ENCODE peak calls at places on chromosomes 4 and X, in eight cellular contexts. T is heart left ventricle, C is natural killer cell, E is progenitor cell of endocrine pancreas, O is AG09319, A is colonic mucosa, R is astrocyte of the spinal cord, F is GM20000. W is an unnamed sample.

GRCh38 chr4:129327637-129328036 is 231.7 kb downstream of the C4orf33 start:
- DNase-seq in R (no peak), C (no peak), O (no peak), T (no peak), F (no peak), E (no peak), A (no peak), W (no peak)

GRCh38 chr4:145552181-145552822 is 66.9 kb upstream of the MMAA start:
- DNase-seq in R (no peak), F (peak), O (no peak), T (no peak), E (no peak), A (no peak), C (no peak), W (no peak)

GRCh38 chrX:111504941-111505340 is 6.5 kb upstream of the SERTM2 start:
- DNase-seq in C (no peak), O (no peak), E (no peak), R (no peak), A (no peak), T (peak), F (no peak), W (no peak)

GRCh38 chr4:154507170-154507569 is 15.6 kb upstream of the DCHS2 start:
- DNase-seq in A (no peak), C (no peak), T (no peak), F (no peak), O (no peak), R (no peak), E (no peak), W (no peak)

GRCh38 chrX:11952176-11952720 is 186.0 kb upstream of the FRMPD4 start:
- DNase-seq in F (no peak), T (peak), E (no peak), C (no peak), O (no peak), A (no peak), R (peak), W (no peak)

GRCh38 chr4:16577177-16577576 is 321.3 kb downstream of the LDB2 start:
- DNase-seq in T (no peak), F (no peak), O (no peak), A (no peak), E (no peak), C (no peak), R (no peak), W (no peak)

GRCh38 chr4:59979061-59979460 is 1221.1 kb upstream of the ADGRL3 start:
- DNase-seq in E (no peak), T (no peak), O (no peak), A (no peak), R (no peak), F (no peak), C (no peak), W (no peak)

GRCh38 chr4:185399466-185399865 is 2.8 kb downstream of the ANKRD37 start:
- DNase-seq in E (no peak), T (no peak), F (no peak), O (no peak), R (no peak), C (no peak), A (peak), W (no peak)

GRCh38 chr4:85928775-85929585 is 430.9 kb downstream of the MAPK10 start:
- DNase-seq in R (peak), E (no peak), A (peak), C (no peak), O (no peak), T (no peak), F (no peak), W (peak)

GRCh38 chr4:151294833-151295496 is 18.0 kb downstream of the PRSS48 start:
- DNase-seq in C (no peak), T (no peak), F (no peak), R (no peak), O (no peak), E (no peak), A (peak), W (no peak)

GRCh38 chr4:146643812-146644401 is 5.2 kb downstream of the POU4F2 start:
- DNase-seq in F (peak), T (no peak), C (no peak), A (no peak), R (peak), O (no peak), E (no peak), W (peak)

GRCh38 chrX:65706041-65706828 is 38.8 kb downstream of the MSN start:
- DNase-seq in O (no peak), C (peak), T (peak), R (peak), A (no peak), F (peak), E (no peak), W (peak)

GRCh38 chr4:107901213-107901934 is 30.0 kb upstream of the CYP2U1 start:
- DNase-seq in F (no peak), O (no peak), C (no peak), T (no peak), R (no peak), A (no peak), E (no peak), W (no peak)
- TF ChIP-seq CTCF in F (no peak), O (no peak), C (no peak), T (no peak), R (no peak), A (no peak), E (no peak), W (no peak)

GRCh38 chr4:23932935-23933334 is 43.1 kb upstream of the PPARGC1A start:
- DNase-seq in A (no peak), F (no peak), C (no peak), R (peak), T (no peak), E (no peak), O (no peak), W (no peak)
- TF ChIP-seq CTCF in A (no peak), F (no peak), C (no peak), R (peak), T (no peak), E (no peak), O (peak), W (peak)

DNA sequence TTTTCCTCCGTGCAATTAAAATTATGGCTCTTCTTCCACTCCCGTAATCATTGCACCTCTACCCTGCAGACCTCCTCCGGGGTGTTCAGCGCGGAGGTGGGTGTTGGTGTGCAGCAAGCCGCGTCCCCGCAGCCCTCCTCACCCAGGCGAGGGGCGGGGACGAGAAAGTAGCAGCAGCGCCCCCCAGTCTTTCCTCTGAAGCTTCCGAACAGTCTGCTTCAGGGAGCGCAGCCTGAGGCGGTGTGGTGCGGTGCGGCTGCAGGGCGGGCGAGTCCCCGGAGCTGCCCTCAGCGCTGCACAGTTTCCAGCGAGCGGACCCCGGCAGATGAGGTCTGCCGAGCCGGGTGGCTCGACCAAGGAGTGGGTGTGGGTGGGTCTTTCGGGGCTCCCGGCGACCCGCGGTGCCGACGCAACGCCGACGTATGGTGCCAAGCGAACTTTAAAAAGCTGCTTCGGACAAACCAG is at the start of gene FRAS1:
- DNase-seq in C (no peak), F (peak), R (peak), O (no peak), A (peak), E (peak), T (peak), W (peak)
- TF ChIP-seq CTCF in C (no peak), F (no peak), R (peak), O (no peak), A (no peak), E (peak), T (no peak), W (peak)

GRCh38 chr4:108155373-108155772 is 13.4 kb downstream of the LEF1 start:
- DNase-seq in O (no peak), R (peak), F (no peak), E (no peak), A (no peak), C (no peak), T (no peak), W (no peak)
- TF ChIP-seq CTCF in O (no peak), R (peak), F (no peak), E (no peak), A (no peak), C (no peak), T (no peak), W (no peak)

GRCh38 chrX:55522577-55523254 is 33.1 kb upstream of the USP51 start:
- DNase-seq in F (no peak), R (no peak), C (no peak), T (peak), A (no peak), O (no peak), E (no peak), W (no peak)

GRCh38 chrX:55521687-55522086 is 32.0 kb upstream of the USP51 start:
- DNase-seq in T (peak), O (no peak), R (no peak), A (no peak), C (no peak), F (no peak), E (no peak), W (no peak)

GRCh38 chrX:55524487-55524886 is 34.8 kb upstream of the USP51 start:
- DNase-seq in F (no peak), A (no peak), O (no peak), R (no peak), E (no peak), C (no peak), T (no peak), W (no peak)
- TF ChIP-seq CTCF in F (no peak), A (no peak), O (no peak), R (no peak), E (peak), C (no peak), T (no peak), W (no peak)

GRCh38 chrX:48854898-48855297 is 19.5 kb upstream of the PCSK1N start:
- DNase-seq in R (no peak), A (no peak), E (no peak), T (no peak), O (no peak), F (no peak), C (no peak), W (no peak)
- TF ChIP-seq CTCF in R (peak), A (no peak), E (peak), T (no peak), O (peak), F (no peak), C (no peak), W (peak)

GRCh38 chr4:162503868-162504267 is 340.1 kb upstream of the FSTL5 start:
- DNase-seq in C (no peak), E (no peak), F (no peak), A (no peak), O (no peak), R (no peak), T (no peak), W (no peak)

GRCh38 chr4:162506253-162506652 is 342.5 kb upstream of the FSTL5 start:
- DNase-seq in A (no peak), F (no peak), C (no peak), R (peak), E (no peak), O (no peak), T (no peak), W (no peak)

GRCh38 chr4:162498168-162498567 is 334.4 kb upstream of the FSTL5 start:
- DNase-seq in R (no peak), C (no peak), E (no peak), T (peak), A (no peak), O (no peak), F (no peak), W (no peak)

GRCh38 chr4:162499478-162499877 is 335.7 kb upstream of the FSTL5 start:
- DNase-seq in F (no peak), A (no peak), T (no peak), E (no peak), O (no peak), C (no peak), R (no peak), W (no peak)

DNA sequence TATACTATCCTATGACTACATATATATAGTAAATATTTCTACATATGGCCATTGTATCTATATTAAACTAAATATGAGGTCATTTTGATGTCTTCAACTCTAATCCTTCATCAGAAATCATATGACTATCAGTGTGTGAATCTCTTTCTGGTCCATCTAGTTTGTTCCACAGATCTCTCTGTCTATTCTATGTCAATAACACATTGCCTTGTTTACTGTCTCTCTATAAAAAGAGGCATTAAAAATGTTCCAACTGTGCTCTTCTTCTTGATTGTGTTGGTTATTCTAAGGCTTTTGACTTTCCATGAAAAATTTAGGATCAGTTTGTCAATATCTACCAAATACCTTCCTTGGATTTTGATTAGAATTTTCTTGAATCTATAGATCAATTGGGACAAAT is 338.3 kb upstream of the FSTL5 start:
- DNase-seq in O (no peak), T (no peak), E (no peak), A (no peak), R (no peak), F (no peak), C (no peak), W (no peak)
- TF ChIP-seq CTCF in O (no peak), T (no peak), E (no peak), A (no peak), R (no peak), F (no peak), C (no peak), W (no peak)

DNA sequence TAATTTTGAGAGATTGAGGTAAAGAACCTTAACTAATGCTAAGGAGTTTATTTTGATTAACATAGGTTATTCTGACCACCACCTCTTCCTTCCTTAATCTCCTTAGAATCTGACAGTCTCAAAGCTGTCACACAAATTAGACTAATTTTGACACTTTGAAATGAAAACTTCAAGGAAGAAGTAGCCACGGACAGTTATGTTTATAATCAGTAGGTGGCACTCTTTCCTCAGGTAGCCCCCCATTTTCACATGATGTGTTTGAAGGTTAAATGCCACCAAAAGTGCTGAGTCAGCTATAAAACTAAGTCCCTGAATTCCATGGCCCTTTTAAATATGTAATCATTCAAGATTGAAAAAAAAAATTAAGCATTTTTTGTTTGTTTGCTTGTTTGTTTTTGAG is 22.4 kb downstream of the TMEM33 start:
- DNase-seq in O (no peak), R (no peak), F (peak), C (no peak), E (no peak), T (no peak), A (no peak), W (no peak)
- TF ChIP-seq CTCF in O (peak), R (peak), F (peak), C (peak), E (peak), T (peak), A (no peak), W (peak)

W was measured in HFFc6.